ENCODE peak calls at places on chromosomes 2 and 18, in five cellular contexts. C is brain microvascular endothelial cell, V is breast epithelium, D is colonic mucosa, I is heart right ventricle. K is an unnamed sample.

GRCh38 chr2:223585691-223586090 is 16.5 kb downstream of the SCG2 start:
- DNase-seq in C (peak; percentile 82), V (no peak), D (no peak), I (no peak), K (peak; percentile 39)

GRCh38 chr2:127313359-127313758 is 19.4 kb upstream of the ERCC3 start:
- DNase-seq in C (no peak), V (no peak), D (no peak), I (no peak), K (no peak)

GRCh38 chr2:20074901-20075300 is 23.5 kb upstream of the LAPTM4A start:
- DNase-seq in C (no peak), V (no peak), D (no peak), I (no peak), K (no peak)

GRCh38 chr2:136131484-136131960 is 13.6 kb upstream of the CXCR4 start:
- DNase-seq in C (no peak), V (no peak), D (no peak), I (no peak), K (no peak)

GRCh38 chr2:129490666-129491065 is 488.8 kb upstream of the RAB6C start:
- DNase-seq in C (no peak), V (no peak), D (no peak), I (no peak), K (no peak)

GRCh38 chr2:9221223-9221622 is 14.6 kb downstream of the ASAP2 start:
- DNase-seq in C (no peak), V (no peak), D (no peak), I (no peak), K (no peak)

GRCh38 chr18:70373062-70373519 is 84.2 kb downstream of the SOCS6 start:
- DNase-seq in C (peak; percentile 74), V (no peak), D (no peak), I (no peak), K (peak; percentile 90)

GRCh38 chr2:69222984-69223658 is 163.9 kb downstream of the GFPT1 start:
- DNase-seq in C (peak; percentile 61), V (no peak), D (peak; percentile 35), I (peak; percentile 67), K (peak; percentile 67)

GRCh38 chr18:50726960-50727589 is 92.7 kb downstream of the MRO start:
- DNase-seq in C (no peak), V (no peak), D (no peak), I (no peak), K (no peak)

GRCh38 chr2:137123241-137123640 is 357.9 kb downstream of the THSD7B start:
- DNase-seq in C (peak; percentile 83), V (no peak), D (no peak), I (no peak), K (peak; percentile 33)

GRCh38 chr2:43225093-43225787 is 1.2 kb downstream of the ZFP36L2 start:
- DNase-seq in C (peak; percentile 34), V (peak; percentile 59), D (peak; percentile 51), I (peak; percentile 55), K (peak; percentile 84)

GRCh38 chr2:44086639-44087036 is 82.0 kb upstream of the PPM1B start:
- DNase-seq in C (no peak), V (no peak), D (no peak), I (no peak), K (no peak)

GRCh38 chr2:138321458-138321857 is 180.1 kb upstream of the SPOPL start:
- DNase-seq in C (no peak), V (no peak), D (no peak), I (no peak), K (no peak)

GRCh38 chr2:37156857-37157714 is at the start of gene EIF2AK2:
- DNase-seq in C (peak; percentile 82), V (peak; percentile 84), D (peak; percentile 89), I (peak; percentile 83), K (peak; percentile 95)

GRCh38 chr2:8263931-8264330 is 417.9 kb upstream of the ID2 start:
- DNase-seq in C (no peak), V (no peak), D (no peak), I (no peak), K (no peak)

GRCh38 chr18:48795696-48796095 is 155.1 kb downstream of the SMAD7 start:
- DNase-seq in C (no peak), V (no peak), D (no peak), I (no peak), K (no peak)

GRCh38 chr2:73836141-73836943 is 7.6 kb downstream of the STAMBP start:
- DNase-seq in C (no peak), V (no peak), D (no peak), I (peak; percentile 18), K (no peak)

GRCh38 chr2:42105330-42106256 is 57.8 kb downstream of the PKDCC start:
- DNase-seq in C (peak; percentile 30), V (no peak), D (peak; percentile 59), I (no peak), K (peak; percentile 70)

GRCh38 chr2:82853299-82853698 is 1605.8 kb downstream of the SUCLG1 start:
- DNase-seq in C (no peak), V (no peak), D (no peak), I (no peak), K (no peak)

GRCh38 chr18:50069422-50069821 is 125.5 kb downstream of the MYO5B start:
- DNase-seq in C (no peak), V (no peak), D (no peak), I (no peak), K (no peak)

GRCh38 chr2:72533767-72534166 is 292.1 kb downstream of the EXOC6B start:
- DNase-seq in C (peak; percentile 40), V (no peak), D (no peak), I (no peak), K (peak; percentile 72)

GRCh38 chr2:221102896-221103688 is 469.0 kb downstream of the EPHA4 start:
- DNase-seq in C (no peak), V (no peak), D (no peak), I (no peak), K (no peak)

GRCh38 chr2:26850002-26850431 is 2.1 kb downstream of the DPYSL5 start:
- DNase-seq in C (no peak), V (no peak), D (no peak), I (no peak), K (no peak)

DNA sequence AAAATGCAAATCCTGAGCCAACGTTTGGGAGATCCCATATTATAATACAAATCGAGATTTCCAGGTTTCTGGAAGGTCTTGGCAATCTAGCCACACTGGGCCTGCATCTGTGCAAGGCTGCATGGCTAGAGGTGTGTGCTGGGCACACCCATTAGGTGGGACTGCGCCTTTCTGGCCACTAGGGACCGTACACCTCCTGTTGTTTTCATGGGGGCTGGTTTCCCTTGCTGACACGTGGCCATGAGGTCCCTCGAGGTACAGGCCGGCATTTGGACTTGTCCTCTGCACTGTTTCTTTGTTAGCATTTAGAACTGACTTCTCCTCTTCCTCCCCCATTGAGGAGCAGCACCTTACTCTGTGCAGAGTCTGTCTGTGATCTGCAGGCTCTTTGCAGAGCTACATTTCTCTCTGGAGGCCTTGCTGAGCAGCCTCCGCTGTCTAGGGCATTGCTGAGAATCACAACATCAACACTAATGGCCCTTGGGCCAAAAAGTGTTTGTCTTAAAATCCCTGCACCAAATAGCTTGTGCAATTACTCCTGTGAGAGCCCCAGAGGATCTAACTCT is 131.2 kb downstream of the NEDD4L start:
- DNase-seq in C (no peak), V (no peak), D (no peak), I (no peak), K (no peak)
- TF ChIP-seq CTCF in C (no peak), V (no peak), D (no peak), I (no peak), K (no peak)

GRCh38 chr2:47086054-47086471 is 69.0 kb downstream of the STPG4 start:
- DNase-seq in C (no peak), V (peak; percentile 53), D (no peak), I (no peak), K (no peak)

GRCh38 chr2:47087051-47087450 is 68.1 kb downstream of the STPG4 start:
- DNase-seq in C (no peak), V (peak; percentile 43), D (no peak), I (no peak), K (no peak)

GRCh38 chr2:47086571-47086970 is 68.5 kb downstream of the STPG4 start:
- DNase-seq in C (no peak), V (no peak), D (no peak), I (no peak), K (no peak)

GRCh38 chr2:47089083-47089464 is 66.0 kb downstream of the STPG4 start:
- DNase-seq in C (peak; percentile 77), V (no peak), D (no peak), I (no peak), K (peak; percentile 29)

DNA sequence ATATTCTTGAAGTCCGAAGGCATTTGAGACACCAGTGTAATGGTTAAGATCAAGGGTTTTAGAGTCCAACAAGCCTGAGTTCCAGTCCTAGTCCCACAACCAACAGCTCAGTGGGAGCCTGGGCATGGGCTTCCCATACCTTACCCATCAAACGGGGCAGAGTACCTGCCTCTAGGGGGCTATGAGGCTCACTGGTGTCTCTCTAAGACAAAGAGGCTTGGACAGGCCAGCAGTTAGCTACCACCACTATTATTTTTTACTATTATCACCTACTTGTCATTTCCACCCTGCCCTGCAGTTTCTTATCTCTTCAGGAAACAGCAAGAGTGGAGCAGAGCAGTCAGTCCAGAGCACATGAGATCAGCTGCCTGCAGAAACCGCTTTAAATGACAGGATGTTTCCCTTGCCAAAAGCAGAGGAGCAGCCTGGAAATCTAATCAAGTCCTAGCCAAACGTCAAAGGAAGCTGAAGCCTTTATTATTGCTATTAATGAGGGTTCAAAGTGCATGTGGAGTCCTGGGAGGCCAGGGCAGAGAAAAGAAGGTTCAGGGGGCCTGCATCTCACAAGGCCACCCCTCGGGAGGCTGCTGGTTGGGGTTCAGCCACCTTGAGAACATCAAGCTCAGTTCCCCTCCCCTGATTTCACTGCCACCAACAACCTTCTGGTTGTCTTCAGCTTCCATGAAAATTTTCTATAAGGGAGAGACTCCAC is 66.6 kb downstream of the STPG4 start:
- DNase-seq in C (peak; percentile 69), V (no peak), D (no peak), I (no peak), K (peak; percentile 44)
- TF ChIP-seq CTCF in C (peak; percentile 58), V (no peak), D (no peak), I (peak; percentile 34), K (peak; percentile 19)

GRCh38 chr2:199583676-199584075 is 125.9 kb upstream of the SATB2 start:
- DNase-seq in C (no peak), V (no peak), D (no peak), I (no peak), K (no peak)

GRCh38 chr2:199581504-199581903 is 123.8 kb upstream of the SATB2 start:
- DNase-seq in C (no peak), V (no peak), D (no peak), I (no peak), K (no peak)

GRCh38 chr2:199581935-199582336 is 124.2 kb upstream of the SATB2 start:
- DNase-seq in C (peak; percentile 9), V (no peak), D (no peak), I (no peak), K (no peak)
- TF ChIP-seq CTCF in C (no peak), V (no peak), D (no peak), I (no peak), K (no peak)

GRCh38 chr18:45441110-45441842 is 174.0 kb upstream of the SLC14A2 start:
- DNase-seq in C (peak; percentile 2), V (no peak), D (no peak), I (no peak), K (peak; percentile 9)
- TF ChIP-seq CTCF in C (peak; percentile 34), V (no peak), D (peak; percentile 21), I (peak; percentile 9), K (peak; percentile 46)

K was measured in foreskin fibroblast.